ENCODE peak calls at places on chromosomes 13 and 19, in six cellular contexts. Q, R, K, Z, W and T are unnamed samples.

GRCh38 chr13:102399791-102400618 is 1.8 kb downstream of the FGF14 start:
- DNase-seq in Q (no peak), R (no peak), K (no peak), Z (peak), W (peak), T (peak)

GRCh38 chr19:28744943-28745342 is 468.0 kb downstream of the UQCRFS1 start:
- DNase-seq in Q (no peak), R (no peak), K (no peak), Z (no peak), W (no peak), T (no peak)

GRCh38 chr19:53007200-53008054 is 6.3 kb upstream of the ERVV-1 start:
- DNase-seq in Q (no peak), R (no peak), K (no peak), Z (no peak), W (no peak), T (no peak)

GRCh38 chr19:41386442-41386841 is 10.1 kb downstream of the TMEM91 start:
- DNase-seq in Q (no peak), R (peak), K (no peak), Z (peak), W (no peak), T (no peak)

GRCh38 chr19:5515737-5516136 is 52.0 kb downstream of the TINCR start:
- DNase-seq in Q (no peak), R (no peak), K (no peak), Z (no peak), W (no peak), T (no peak)

GRCh38 chr13:28819748-28820098 is 416 bp upstream of the MTUS2 start:
- DNase-seq in Q (peak), R (peak), K (peak), Z (peak), W (peak), T (peak)

GRCh38 chr13:23799945-23800344 is 89.3 kb downstream of the MIPEP start:
- DNase-seq in Q (peak), R (no peak), K (no peak), Z (no peak), W (peak), T (peak)

GRCh38 chr19:41302624-41303351 is 7.2 kb upstream of the CCDC97 start:
- DNase-seq in Q (no peak), R (no peak), K (no peak), Z (no peak), W (no peak), T (peak)

GRCh38 chr19:16527971-16528521 is 14.2 kb downstream of the CHERP start:
- DNase-seq in Q (peak), R (peak), K (no peak), Z (peak), W (peak), T (no peak)

GRCh38 chr13:41456768-41457588 is at the start of gene RGCC:
- DNase-seq in Q (peak), R (peak), K (peak), Z (peak), W (peak), T (peak)

GRCh38 chr19:50723069-50723468 is at the start of gene CLEC11A:
- DNase-seq in Q (peak), R (peak), K (no peak), Z (no peak), W (peak), T (no peak)

GRCh38 chr13:31781064-31781463 is 41.7 kb downstream of the RXFP2 start:
- DNase-seq in Q (no peak), R (no peak), K (no peak), Z (no peak), W (no peak), T (no peak)

GRCh38 chr13:73101608-73102007 is 42.8 kb downstream of the KLF5 start:
- DNase-seq in Q (no peak), R (no peak), K (no peak), Z (no peak), W (no peak), T (no peak)

GRCh38 chr19:46296722-46297431 is at the start of gene HIF3A:
- DNase-seq in Q (no peak), R (peak), K (peak), Z (no peak), W (peak), T (no peak)

GRCh38 chr19:57190301-57190700 is 999 bp upstream of the ZNF264 start:
- DNase-seq in Q (no peak), R (no peak), K (no peak), Z (no peak), W (no peak), T (no peak)

GRCh38 chr13:45372189-45373115 is 31.5 kb upstream of the TPT1 start:
- DNase-seq in Q (no peak), R (no peak), K (no peak), Z (no peak), W (peak), T (no peak)

GRCh38 chr13:76300688-76301087 is 585.5 kb downstream of the KCTD12 start:
- DNase-seq in Q (no peak), R (no peak), K (no peak), Z (no peak), W (no peak), T (no peak)

GRCh38 chr19:17244618-17245534 is 843 bp downstream of the NR2F6 start:
- DNase-seq in Q (no peak), R (no peak), K (no peak), Z (peak), W (no peak), T (no peak)

GRCh38 chr19:47215581-47215980 is 15.4 kb downstream of the BBC3 start:
- DNase-seq in Q (no peak), R (no peak), K (no peak), Z (no peak), W (no peak), T (no peak)

GRCh38 chr19:35216833-35217707 is 11.5 kb downstream of the FAM187B start:
- DNase-seq in Q (no peak), R (no peak), K (no peak), Z (peak), W (no peak), T (no peak)

GRCh38 chr19:18170714-18171255 is 2.8 kb upstream of the IFI30 start:
- DNase-seq in Q (no peak), R (no peak), K (no peak), Z (no peak), W (no peak), T (peak)

GRCh38 chr13:21671793-21672680 is 1.2 kb downstream of the FGF9 start:
- DNase-seq in Q (no peak), R (no peak), K (no peak), Z (no peak), W (no peak), T (no peak)

GRCh38 chr19:39407644-39408391 is 1.2 kb downstream of the ZFP36 start:
- DNase-seq in Q (peak), R (peak), K (no peak), Z (peak), W (peak), T (no peak)

GRCh38 chr13:51585234-51585672 is 991 bp downstream of the WDFY2 start:
- DNase-seq in Q (peak), R (peak), K (no peak), Z (peak), W (peak), T (no peak)

GRCh38 chr19:5075603-5076002 is 106.7 kb downstream of the KDM4B start:
- DNase-seq in Q (no peak), R (no peak), K (no peak), Z (no peak), W (no peak), T (no peak)

GRCh38 chr19:32041681-32042292 is 303.6 kb upstream of the ZNF507 start:
- DNase-seq in Q (peak), R (peak), K (peak), Z (peak), W (peak), T (no peak)

GRCh38 chr13:21402586-21403307 is 56.4 kb downstream of the ZDHHC20 start:
- DNase-seq in Q (peak), R (peak), K (no peak), Z (peak), W (peak), T (no peak)

GRCh38 chr13:50991624-50992610 is 82.3 kb downstream of the RNASEH2B start:
- DNase-seq in Q (no peak), R (no peak), K (no peak), Z (no peak), W (no peak), T (peak)

DNA sequence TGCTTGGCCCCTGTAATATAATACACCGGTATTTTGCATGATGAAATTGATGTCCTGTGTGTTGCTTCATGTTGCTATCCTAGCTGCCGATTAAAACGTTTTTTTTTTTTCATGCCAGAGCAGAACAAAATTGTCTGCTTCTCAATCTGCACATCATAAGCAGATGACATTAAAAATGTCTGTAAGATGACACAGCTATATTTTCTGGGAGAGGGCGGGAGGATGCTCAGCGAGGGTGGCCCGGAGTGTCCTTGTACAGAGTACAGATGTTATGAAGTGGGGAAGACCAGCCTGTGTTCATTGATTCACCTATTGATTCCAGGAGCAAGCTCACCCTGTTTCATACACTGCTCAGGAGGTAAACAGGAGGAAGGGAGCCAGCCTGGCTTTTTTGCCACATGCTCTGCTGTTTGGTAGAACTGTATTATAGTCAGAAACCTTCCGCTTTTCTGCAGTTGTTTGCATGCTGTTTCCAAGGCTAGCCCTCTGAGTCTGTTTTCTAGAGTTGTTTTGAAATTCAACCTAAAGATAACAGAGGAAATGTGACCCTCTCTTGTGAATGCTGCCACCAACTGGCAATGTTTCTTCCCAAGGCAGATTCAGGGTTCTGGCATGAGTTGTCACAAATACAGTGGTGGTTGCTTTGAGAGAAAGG is 4.7 kb upstream of the IRS2 start:
- DNase-seq in Q (peak), R (peak), K (no peak), Z (peak), W (peak), T (no peak)
- TF ChIP-seq CTCF in Q (peak), R (peak), K (peak), Z (peak), W (peak), T (peak)

GRCh38 chr19:10653482-10653731 is 739 bp upstream of the ILF3 start:
- DNase-seq in Q (no peak), R (no peak), K (no peak), Z (no peak), W (no peak), T (no peak)

GRCh38 chr19:10654610-10655456 is 687 bp downstream of the ILF3 start:
- DNase-seq in Q (peak), R (peak), K (peak), Z (peak), W (no peak), T (peak)

GRCh38 chr19:10653732-10654609 is at the start of gene ILF3:
- DNase-seq in Q (peak), R (peak), K (peak), Z (peak), W (peak), T (peak)

GRCh38 chr19:10651821-10652220 is 2.3 kb upstream of the ILF3 start:
- DNase-seq in Q (no peak), R (no peak), K (no peak), Z (no peak), W (peak), T (no peak)

GRCh38 chr19:10655457-10656312 is 1.5 kb downstream of the ILF3 start:
- DNase-seq in Q (peak), R (peak), K (no peak), Z (peak), W (no peak), T (no peak)
- TF ChIP-seq CTCF in Q (peak), R (no peak), K (no peak), Z (peak), W (no peak), T (no peak)

GRCh38 chr13:98474292-98474691 is 102.6 kb downstream of the STK24 start:
- DNase-seq in Q (no peak), R (no peak), K (no peak), Z (no peak), W (no peak), T (no peak)
- TF ChIP-seq CTCF in Q (no peak), R (no peak), K (no peak), Z (no peak), W (no peak), T (no peak)

GRCh38 chr19:1941146-1942077 is at the start of gene CSNK1G2:
- DNase-seq in Q (no peak), R (no peak), K (no peak), Z (no peak), W (no peak), T (no peak)
- TF ChIP-seq CTCF in Q (no peak), R (no peak), K (peak), Z (no peak), W (no peak), T (peak)